ENCODE peak calls at places on chromosomes 3 and 15, in ten cellular contexts. D, P, Q, H, Z, M, T, J, R and F are unnamed samples.

GRCh38 chr15:23797747-23798157 is 110.6 kb upstream of the NDN start:
- DNase-seq in D (no peak), Z (no peak), H (no peak), Q (no peak), M (no peak), P (no peak), R (no peak), T (no peak), J (no peak), F (no peak)

GRCh38 chr15:99105516-99106341 is 849 bp downstream of the SYNM start:
- DNase-seq in P (peak), J (peak), M (no peak), H (no peak), R (peak), D (peak), T (no peak), Q (peak), Z (peak), F (no peak)

GRCh38 chr15:66594344-66594743 is 28.5 kb upstream of the LCTL start:
- DNase-seq in M (no peak), R (no peak), J (no peak), Q (no peak), Z (no peak), T (no peak), D (no peak), H (no peak), P (no peak), F (no peak)

GRCh38 chr15:93943607-93944006 is 287.8 kb upstream of the MCTP2 start:
- DNase-seq in M (no peak), H (no peak), Z (no peak), P (no peak), Q (no peak), D (no peak), R (no peak), T (no peak), J (no peak), F (no peak)

GRCh38 chr15:81865850-81866537 is 179.8 kb downstream of the MEX3B start:
- DNase-seq in R (no peak), P (no peak), H (no peak), J (no peak), Z (no peak), D (no peak), T (no peak), Q (no peak), M (no peak), F (no peak)

GRCh38 chr3:180855364-180855763 is 57.1 kb upstream of the FXR1 start:
- DNase-seq in Z (no peak), R (no peak), Q (no peak), P (no peak), M (no peak), J (no peak), T (no peak), H (no peak), D (no peak), F (no peak)

GRCh38 chr3:97763586-97764148 is 891 bp upstream of the ARL6 start:
- DNase-seq in Z (no peak), R (no peak), M (no peak), P (no peak), T (no peak), Q (no peak), D (no peak), J (no peak), H (no peak), F (no peak)

GRCh38 chr3:148990211-148990610 is 1.1 kb upstream of the GYG1 start:
- DNase-seq in T (no peak), Q (no peak), P (no peak), J (no peak), R (no peak), H (no peak), D (no peak), M (no peak), Z (no peak), F (no peak)

GRCh38 chr3:31043184-31043819 is 148.8 kb upstream of the GADL1 start:
- DNase-seq in M (no peak), T (no peak), P (no peak), R (no peak), J (no peak), D (no peak), Z (no peak), Q (no peak), H (no peak), F (no peak)

GRCh38 chr3:87997298-87997697 is 61.5 kb downstream of the CGGBP1 start:
- DNase-seq in P (no peak), Z (no peak), R (no peak), T (no peak), M (no peak), J (no peak), Q (no peak), H (no peak), D (no peak), F (no peak)

GRCh38 chr3:179068779-179069530 is 2.7 kb downstream of the ZMAT3 start:
- DNase-seq in P (peak), R (no peak), Z (no peak), J (no peak), Q (no peak), H (no peak), D (peak), M (no peak), T (no peak), F (no peak)

GRCh38 chr15:55993804-55994539 is 560 bp upstream of the NEDD4 start:
- DNase-seq in Q (peak), J (no peak), P (no peak), H (no peak), R (no peak), M (no peak), D (no peak), T (no peak), Z (peak), F (no peak)

GRCh38 chr3:180351601-180352000 is 250.4 kb upstream of the TTC14 start:
- DNase-seq in D (no peak), H (no peak), Q (no peak), Z (no peak), R (no peak), J (no peak), T (no peak), P (no peak), M (no peak), F (no peak)